ENCODE peak calls at places on chromosomes 5 and 9, in seven cellular contexts. P is hepatocyte, S is PC-3, Y is SK-N-SH, K is HCT116, L is OCI-LY7, F is MM.1S. Z is an unnamed sample.
A peak's percentile ranks its signal among the peaks of the same experiment; 100 is the strongest.

GRCh38 chr9:36897476-36897875 is 136.6 kb downstream of the PAX5 start:
- DNase-seq in F (no peak), Y (no peak), K (no peak), S (no peak), P (no peak), L (no peak), Z (no peak)

GRCh38 chr5:129460951-129461815 is 1.1 kb downstream of the ADAMTS19 start:
- DNase-seq in F (peak; percentile 56), L (no peak), K (no peak), P (peak; percentile 69), S (peak; percentile 15), Y (peak; percentile 71), Z (peak; percentile 80)

GRCh38 chr9:9996259-9996658 is 616.5 kb downstream of the PTPRD start:
- DNase-seq in F (no peak), P (no peak), S (no peak), L (no peak), Y (no peak), K (no peak), Z (no peak)

GRCh38 chr5:40453689-40454088 is 226.0 kb upstream of the PTGER4 start:
- DNase-seq in P (no peak), F (no peak), K (no peak), L (no peak), Y (no peak), S (no peak), Z (no peak)

GRCh38 chr5:132639706-132640130 is 18.3 kb upstream of the IL13 start:
- DNase-seq in Y (no peak), S (no peak), K (no peak), L (no peak), P (no peak), F (peak; percentile 80), Z (no peak)

GRCh38 chr5:154482528-154483449 is 4.8 kb upstream of the HAND1 start:
- DNase-seq in Y (no peak), S (no peak), K (no peak), L (no peak), F (no peak), P (peak; percentile 81), Z (peak; percentile 23)

GRCh38 chr9:134301387-134302129 is 24.7 kb upstream of the RXRA start:
- DNase-seq in P (no peak), K (no peak), Y (peak; percentile 27), F (peak; percentile 80), L (no peak), S (peak; percentile 64), Z (no peak)

GRCh38 chr5:38540348-38540747 is 16.1 kb downstream of the LIFR start:
- DNase-seq in L (no peak), Y (no peak), P (no peak), S (no peak), F (no peak), K (no peak), Z (peak; percentile 53)

GRCh38 chr5:127981498-127981897 is 102.1 kb upstream of the SLC12A2 start:
- DNase-seq in L (no peak), S (no peak), P (no peak), F (no peak), K (no peak), Y (no peak), Z (no peak)

GRCh38 chr5:10756539-10756938 is 4.5 kb downstream of the DAP start:
- DNase-seq in L (no peak), P (no peak), S (peak; percentile 34), Y (no peak), K (no peak), F (no peak), Z (no peak)

GRCh38 chr5:72815580-72816296 is 723 bp upstream of the TNPO1 start:
- DNase-seq in F (peak; percentile 30), L (no peak), P (no peak), Y (peak; percentile 31), S (peak; percentile 14), K (no peak), Z (no peak)

GRCh38 chr9:69223605-69224004 is 49.5 kb downstream of the TJP2 start:
- DNase-seq in Y (peak; percentile 73), F (no peak), S (peak; percentile 70), P (peak; percentile 62), K (peak; percentile 28), L (peak; percentile 31), Z (peak; percentile 73)

GRCh38 chr5:178187014-178187413 is at the start of gene GMCL2:
- DNase-seq in Y (peak; percentile 75), P (no peak), F (no peak), K (no peak), L (no peak), S (no peak), Z (no peak)

GRCh38 chr9:96087669-96088299 is 212.3 kb downstream of the ERCC6L2 start:
- DNase-seq in K (no peak), S (peak; percentile 19), L (no peak), P (peak; percentile 73), F (no peak), Y (no peak), Z (peak; percentile 52)

GRCh38 chr9:87503970-87504369 is 6.3 kb downstream of the DAPK1 start:
- DNase-seq in K (no peak), F (no peak), Y (no peak), S (no peak), P (no peak), L (no peak), Z (no peak)

GRCh38 chr9:129850821-129851540 is 15.7 kb downstream of the USP20 start:
- DNase-seq in F (no peak), K (no peak), Y (no peak), S (no peak), L (no peak), P (no peak), Z (no peak)

GRCh38 chr5:9454012-9454481 is 91.8 kb downstream of the SEMA5A start:
- DNase-seq in P (peak; percentile 56), Y (peak; percentile 26), L (no peak), K (no peak), F (no peak), S (peak; percentile 26), Z (no peak)

GRCh38 chr5:45262061-45262590 is 434.1 kb downstream of the HCN1 start:
- DNase-seq in P (no peak), F (no peak), Y (peak; percentile 2), K (no peak), S (no peak), L (no peak), Z (no peak)

GRCh38 chr9:33139421-33140228 is 27.5 kb downstream of the B4GALT1 start:
- DNase-seq in S (no peak), P (peak; percentile 68), L (no peak), Y (no peak), K (no peak), F (no peak), Z (peak; percentile 25)

GRCh38 chr5:132775439-132776076 is 1.5 kb downstream of the SEPTIN8 start:
- DNase-seq in S (no peak), Y (no peak), P (peak; percentile 30), L (no peak), K (no peak), F (no peak), Z (peak; percentile 26)

GRCh38 chr9:78507008-78507407 is 210.1 kb downstream of the PSAT1 start:
- DNase-seq in F (no peak), S (no peak), L (no peak), P (no peak), Y (peak; percentile 61), K (no peak), Z (peak; percentile 70)

GRCh38 chr5:170896779-170897178 is 35.0 kb downstream of the RANBP17 start:
- DNase-seq in K (no peak), L (no peak), P (peak; percentile 13), Y (peak; percentile 5), F (peak; percentile 60), S (peak; percentile 19), Z (peak; percentile 78)

GRCh38 chr9:120481842-120482241 is 98.1 kb downstream of the CDK5RAP2 start:
- DNase-seq in F (no peak), S (no peak), L (no peak), P (no peak), Y (no peak), K (no peak), Z (no peak)

DNA sequence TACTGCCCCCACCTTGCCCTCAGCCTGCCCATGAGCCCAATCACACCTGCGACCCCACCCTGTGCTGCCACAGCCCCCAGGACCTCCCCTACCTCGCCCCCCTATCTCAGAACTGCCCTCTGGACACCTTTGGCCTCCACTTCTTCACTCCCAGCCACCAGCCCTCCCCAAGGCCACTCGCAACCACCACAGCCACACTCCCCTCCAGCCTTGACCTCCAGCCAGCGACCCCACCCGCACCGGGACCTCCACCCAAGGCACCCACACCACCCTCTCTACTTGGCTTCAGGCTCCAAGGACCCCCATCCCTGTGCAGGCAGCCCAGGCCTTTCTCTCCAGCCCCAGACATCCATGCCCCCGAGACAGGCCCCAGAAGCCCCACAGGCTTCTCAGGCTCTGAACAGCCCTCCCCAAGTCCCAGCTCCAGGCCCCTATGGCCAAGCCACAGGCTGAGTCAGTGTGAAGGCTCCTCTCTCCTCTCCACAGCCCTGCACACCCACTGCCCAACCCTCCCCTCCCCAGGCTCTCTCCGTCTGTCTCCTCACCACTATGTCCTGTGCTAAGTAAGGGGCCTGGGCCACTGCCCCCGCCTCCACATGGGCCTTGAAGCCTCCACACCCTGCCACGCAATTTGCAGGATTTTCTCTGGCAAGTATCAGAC is 2.0 kb downstream of the AK1 start:
- DNase-seq in Y (no peak), F (no peak), K (no peak), L (no peak), P (peak; percentile 53), S (no peak), Z (no peak)
- TF ChIP-seq CTCF in Y (no peak), F (no peak), K (no peak), L (no peak), P (no peak), S (no peak), Z (no peak)

DNA sequence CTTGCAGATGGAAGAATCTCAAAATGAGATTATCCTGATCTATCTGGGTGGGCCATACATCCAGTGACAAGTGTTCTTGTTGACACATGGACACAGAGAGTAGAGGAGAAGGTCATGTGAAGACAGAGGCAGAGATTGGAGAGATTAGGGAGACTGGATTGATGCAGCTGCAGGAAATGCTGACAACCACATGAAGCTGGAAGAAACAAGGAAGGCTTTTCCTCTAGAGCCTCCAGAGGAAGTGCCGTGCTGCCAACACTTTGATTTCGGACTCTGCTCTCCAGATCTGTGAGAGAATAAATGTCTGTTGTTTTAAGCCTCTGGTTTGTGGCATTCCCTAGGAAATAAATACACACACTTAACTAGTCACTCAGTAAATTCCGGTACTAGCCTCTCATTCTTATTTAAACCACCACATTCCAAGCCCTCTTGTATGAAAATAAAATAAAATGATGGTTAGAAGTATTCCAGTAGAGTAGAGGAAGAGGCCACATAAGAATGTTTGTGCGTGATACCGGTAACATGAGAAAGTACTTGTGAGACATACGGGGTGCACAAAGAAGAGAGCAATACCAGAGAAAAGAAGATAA is 110.9 kb upstream of the DMAC1 start:
- DNase-seq in F (no peak), P (no peak), S (no peak), L (no peak), K (no peak), Y (no peak), Z (no peak)
- TF ChIP-seq EZH2phosphoT487 in F (no peak), P (no peak), S (no peak), L (no peak), K (no peak), Y (no peak), Z (no peak)

DNA sequence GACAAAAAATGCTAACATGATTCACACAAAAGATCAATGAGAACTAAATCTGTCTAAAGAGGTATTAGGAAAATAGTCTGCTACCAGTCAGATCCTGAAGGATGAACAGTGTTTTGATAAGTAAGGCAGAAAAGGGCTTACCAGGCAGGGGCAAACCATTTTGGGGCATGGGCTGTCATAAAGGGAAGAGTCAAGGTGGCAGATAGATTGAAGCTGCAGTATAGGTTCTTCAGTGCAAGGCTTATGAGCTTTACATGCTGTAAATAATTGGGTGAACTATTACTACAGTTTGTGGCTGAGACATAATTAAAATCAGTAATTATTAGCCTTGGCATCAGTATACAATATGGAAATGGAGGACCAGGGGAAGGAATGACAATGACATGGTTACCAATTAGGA is 21.8 kb downstream of the CSNK1A1 start:
- DNase-seq in L (no peak), S (no peak), F (no peak), P (no peak), K (no peak), Y (no peak), Z (no peak)
- H3K4me1 ChIP-seq in L (peaks cover 7% of the 10 kb centered on the region), S (peaks cover 31% of the 10 kb centered on the region), F (no peaks in the 10 kb centered on the region), P (peaks cover 26% of the 10 kb centered on the region), K (peaks cover 40% of the 10 kb centered on the region), Y (peaks cover 20% of the 10 kb centered on the region), Z (peaks cover 20% of the 10 kb centered on the region)

GRCh38 chr5:57338068-57338848 is 144.4 kb downstream of the ACTBL2 start:
- DNase-seq in K (peak; percentile 44), Y (peak; percentile 33), P (peak; percentile 62), S (peak; percentile 62), F (peak; percentile 55), L (peak; percentile 46), Z (peak; percentile 67)
- TF ChIP-seq CTCF in K (peak; percentile 78), Y (peak; percentile 60), P (peak; percentile 34), S (peak; percentile 59), F (peak; percentile 69), L (peak; percentile 79), Z (peak; percentile 68)

Z was measured in neural progenitor cell.